ENCODE peak calls at places on chromosomes 1 and 21, in four cellular contexts. P, M, W and T are unnamed samples.

GRCh38 chr1:38929476-38929875 is 12.2 kb downstream of the RHBDL2 start:
- DNase-seq in P (no peak), M (no peak), W (no peak), T (no peak)

GRCh38 chr1:71587961-71588360 is 507.1 kb upstream of the ZRANB2 start:
- DNase-seq in P (no peak), M (no peak), W (no peak), T (no peak)

GRCh38 chr1:93607814-93608187 is 73.8 kb downstream of the BCAR3 start:
- DNase-seq in P (peak), M (no peak), W (no peak), T (no peak)

GRCh38 chr1:210301254-210301955 is 27.3 kb upstream of the HHAT start:
- DNase-seq in P (no peak), M (no peak), W (no peak), T (no peak)

GRCh38 chr1:7401814-7402547 is 369.1 kb upstream of the VAMP3 start:
- DNase-seq in P (no peak), M (no peak), W (no peak), T (no peak)

GRCh38 chr21:36246080-36246631 is 73.8 kb upstream of the MORC3 start:
- DNase-seq in P (no peak), M (no peak), W (peak), T (peak)

GRCh38 chr21:32597205-32597604 is 11.9 kb upstream of the TCP10L start:
- DNase-seq in P (no peak), M (no peak), W (no peak), T (no peak)

GRCh38 chr1:163561570-163562295 is 240.0 kb downstream of the NUF2 start:
- DNase-seq in P (no peak), M (no peak), W (no peak), T (no peak)

GRCh38 chr1:220786057-220786336 is 716 bp upstream of the MTARC1 start:
- DNase-seq in P (no peak), M (no peak), W (no peak), T (no peak)

GRCh38 chr1:111507411-111508201 is 4.2 kb upstream of the ADORA3 start:
- DNase-seq in P (peak), M (peak), W (no peak), T (peak)

GRCh38 chr1:3504823-3505155 is 50.3 kb downstream of the ARHGEF16 start:
- DNase-seq in P (no peak), M (no peak), W (no peak), T (no peak)

GRCh38 chr1:168428063-168428731 is 115.6 kb downstream of the XCL2 start:
- DNase-seq in P (no peak), M (no peak), W (no peak), T (no peak)

GRCh38 chr1:206631085-206631509 is 4.2 kb upstream of the DYRK3 start:
- DNase-seq in P (peak), M (no peak), W (no peak), T (peak)

GRCh38 chr1:171743014-171743870 is 1.4 kb upstream of the VAMP4 start:
- DNase-seq in P (peak), M (no peak), W (no peak), T (peak)

GRCh38 chr1:151680812-151681211 is 35.8 kb downstream of the CELF3 start:
- DNase-seq in P (no peak), M (no peak), W (no peak), T (no peak)

GRCh38 chr1:224623310-224623714 is 7.2 kb downstream of the CNIH3 start:
- DNase-seq in P (peak), M (no peak), W (no peak), T (no peak)

GRCh38 chr1:204417231-204417997 is 5.8 kb upstream of the PPP1R15B start:
- DNase-seq in P (peak), M (no peak), W (peak), T (peak)

GRCh38 chr1:33497410-33497809 is 25.0 kb downstream of the ZSCAN20 start:
- DNase-seq in P (no peak), M (no peak), W (no peak), T (no peak)

GRCh38 chr1:64540265-64540791 is 70.4 kb downstream of the CACHD1 start:
- DNase-seq in P (peak), M (no peak), W (no peak), T (no peak)

GRCh38 chr1:112713466-112714312 is 1.4 kb downstream of the PPM1J start:
- DNase-seq in P (no peak), M (no peak), W (peak), T (no peak)

GRCh38 chr1:115323366-115324004 is 14.6 kb downstream of the NGF start:
- DNase-seq in P (no peak), M (no peak), W (no peak), T (no peak)

GRCh38 chr1:118788372-118788955 is 199.7 kb downstream of the TBX15 start:
- DNase-seq in P (no peak), M (no peak), W (no peak), T (no peak)

GRCh38 chr21:46181436-46181835 is 2.8 kb downstream of the SPATC1L start:
- DNase-seq in P (no peak), M (no peak), W (no peak), T (no peak)

GRCh38 chr21:28832013-28832714 is 160.5 kb downstream of the LTN1 start:
- DNase-seq in P (peak), M (no peak), W (no peak), T (no peak)

GRCh38 chr1:35264861-35265260 is 3.6 kb upstream of the ZMYM4 start:
- DNase-seq in P (no peak), M (no peak), W (peak), T (peak)

GRCh38 chr1:66312316-66312715 is 221.6 kb upstream of the SGIP1 start:
- DNase-seq in P (no peak), M (no peak), W (no peak), T (no peak)

GRCh38 chr1:66317156-66317543 is 216.8 kb upstream of the SGIP1 start:
- DNase-seq in P (no peak), M (no peak), W (no peak), T (no peak)

GRCh38 chr1:66313446-66313845 is 220.5 kb upstream of the SGIP1 start:
- DNase-seq in P (no peak), M (no peak), W (no peak), T (no peak)

GRCh38 chr1:66316464-66317155 is 217.3 kb upstream of the SGIP1 start:
- DNase-seq in P (no peak), M (no peak), W (no peak), T (no peak)

GRCh38 chr1:66315675-66316074 is 218.3 kb upstream of the SGIP1 start:
- DNase-seq in P (no peak), M (no peak), W (no peak), T (no peak)
- TF ChIP-seq CTCF in P (no peak), M (no peak), W (no peak), T (no peak)

GRCh38 chr1:62493656-62494055 is 56.8 kb downstream of the USP1 start:
- DNase-seq in P (no peak), M (no peak), W (no peak), T (no peak)
- TF ChIP-seq CTCF in P (no peak), M (no peak), W (no peak), T (no peak)

GRCh38 chr1:211520641-211521040 is 28.7 kb upstream of the RD3 start:
- DNase-seq in P (no peak), M (no peak), W (no peak), T (no peak)
- TF ChIP-seq CTCF in P (no peak), M (no peak), W (no peak), T (no peak)

DNA sequence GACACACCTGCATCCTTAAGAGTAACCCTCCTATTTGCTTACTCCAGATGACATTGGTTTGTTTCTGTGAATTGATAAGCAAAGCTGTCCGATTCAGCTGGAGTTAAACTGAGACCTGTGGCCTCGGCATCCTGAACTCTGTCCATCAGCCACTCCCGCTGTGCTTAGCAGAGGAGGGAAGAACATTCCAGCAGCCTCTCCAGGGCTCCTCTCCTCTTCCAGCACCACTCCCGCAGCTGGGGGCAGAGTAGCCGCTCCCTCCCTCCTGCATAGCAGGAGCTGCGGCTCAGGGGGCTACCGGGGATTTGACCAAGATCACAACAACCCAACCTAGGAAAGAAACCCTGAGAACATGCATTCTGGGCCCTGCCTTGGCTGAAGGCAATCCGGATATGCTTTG is 8.8 kb downstream of the LRRC38 start:
- DNase-seq in P (no peak), M (no peak), W (no peak), T (no peak)
- TF ChIP-seq CTCF in P (no peak), M (no peak), W (no peak), T (no peak)

GRCh38 chr1:185317034-185317885 is at the start of gene IVNS1ABP:
- DNase-seq in P (peak), M (peak), W (peak), T (peak)
- TF ChIP-seq CTCF in P (peak), M (no peak), W (no peak), T (no peak)

GRCh38 chr1:161177112-161177935 is at the start of gene B4GALT3:
- DNase-seq in P (peak), M (peak), W (peak), T (peak)
- TF ChIP-seq CTCF in P (no peak), M (no peak), W (no peak), T (no peak)

GRCh38 chr1:150288822-150289221 is 4.8 kb upstream of the MRPS21 start:
- DNase-seq in P (no peak), M (no peak), W (no peak), T (no peak)
- TF ChIP-seq CTCF in P (no peak), M (no peak), W (no peak), T (no peak)

DNA sequence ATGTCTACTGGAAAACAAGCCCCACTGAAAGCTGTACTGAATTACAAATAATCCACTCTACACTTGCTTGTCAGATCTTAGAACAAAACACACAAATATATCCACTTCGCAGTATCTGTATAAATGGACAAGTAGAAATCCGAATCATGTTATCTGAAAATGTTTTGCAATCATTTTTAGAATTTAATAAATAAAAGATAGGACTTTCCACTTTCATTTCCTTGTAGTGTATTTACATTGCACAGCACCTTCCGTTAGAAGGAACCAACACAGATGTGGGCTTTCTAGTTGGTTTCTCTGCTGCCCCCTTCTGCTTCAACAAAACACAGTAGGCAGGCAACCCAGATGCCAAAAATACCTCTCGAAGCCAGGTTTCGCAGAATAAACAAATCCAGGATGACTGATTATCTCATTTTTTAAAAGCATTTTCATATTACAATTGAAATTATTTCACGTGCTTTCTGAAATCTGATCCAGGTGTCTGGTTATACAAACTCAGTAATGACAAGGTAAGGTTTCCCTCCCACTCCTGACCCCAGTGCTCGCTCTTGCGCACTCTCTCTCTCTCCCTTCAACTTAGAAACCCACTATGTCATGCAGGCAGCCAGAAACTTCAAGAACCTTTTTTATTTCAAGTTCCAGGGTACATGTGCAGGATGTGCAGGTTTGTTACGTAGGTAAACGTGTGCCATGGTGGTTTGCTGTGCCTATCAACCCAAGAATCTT is 389.9 kb downstream of the SMYD3 start:
- DNase-seq in P (peak), M (no peak), W (no peak), T (peak)
- TF ChIP-seq CTCF in P (peak), M (no peak), W (no peak), T (no peak)

GRCh38 chr1:201170533-201171062 is 16.3 kb upstream of the TMEM9 start:
- DNase-seq in P (peak), M (peak), W (peak), T (peak)
- TF ChIP-seq CTCF in P (no peak), M (no peak), W (peak), T (no peak)

GRCh38 chr1:41412748-41413147 is 51.5 kb downstream of the FOXO6 start:
- DNase-seq in P (no peak), M (no peak), W (no peak), T (no peak)
- TF ChIP-seq CTCF in P (no peak), M (no peak), W (no peak), T (no peak)